ENCODE peak calls at places on chromosomes 11 and 22, in seven cellular contexts. B is head of caudate nucleus; D is EH; F is stimulated activated naive B cell treated with anti-CD40 and anti-IgM and Interleukin-4, amounts not matched to agents 10 μg/mL and 1 μg/mL and 100 μg/mL, for 72 hours; C is stimulated activated CD8-positive, alpha-beta memory T cell treated with anti-CD3 and anti-CD28 coated beads, Interleukin-2, amount 100 ng/mL, for 48 hours; S is Kasumi-1; N is GM20000. A is an unnamed sample.

GRCh38 chr11:109644158-109644557 is 222.2 kb downstream of the C11orf87 start:
- DNase-seq in B (peak), D (peak), F (no peak), C (no peak), S (no peak), N (no peak), A (no peak)

GRCh38 chr11:103420593-103420992 is 311.4 kb downstream of the DYNC2H1 start:
- DNase-seq in B (no peak), D (peak), F (no peak), C (no peak), S (no peak), N (no peak), A (no peak)

GRCh38 chr11:20488352-20488751 is 100.8 kb downstream of the PRMT3 start:
- DNase-seq in B (no peak), D (no peak), F (no peak), C (no peak), S (no peak), N (no peak), A (no peak)

GRCh38 chr22:19756288-19757128 is 4.1 kb upstream of the TBX1 start:
- DNase-seq in B (peak), D (peak), F (peak), C (peak), S (peak), N (peak), A (peak)

GRCh38 chr22:48821346-48822186 is 1006.1 kb downstream of the BRD1 start:
- DNase-seq in B (peak), D (no peak), F (no peak), C (no peak), S (no peak), N (no peak), A (no peak)

GRCh38 chr22:46542011-46542985 is 4.9 kb upstream of the CELSR1 start:
- DNase-seq in B (peak), D (peak), F (peak), C (peak), S (peak), N (peak), A (peak)

GRCh38 chr22:41216984-41217383 is 11.9 kb downstream of the L3MBTL2 start:
- DNase-seq in B (no peak), D (no peak), F (no peak), C (no peak), S (no peak), N (no peak), A (no peak)

GRCh38 chr11:121328213-121328966 is 35.8 kb downstream of the SC5D start:
- DNase-seq in B (no peak), D (no peak), F (no peak), C (no peak), S (no peak), N (no peak), A (no peak)